ENCODE peak calls at places on chromosomes 6 and 20, in four cellular contexts. E, W, S and B are unnamed samples.

GRCh38 chr6:68235192-68235812 is 399.8 kb upstream of the ADGRB3 start:
- DNase-seq in W (no peak), E (no peak), S (no peak), B (no peak)

GRCh38 chr20:2705931-2706645 is 13.5 kb downstream of the EBF4 start:
- DNase-seq in E (no peak), W (no peak), S (no peak), B (no peak)

GRCh38 chr20:48785256-48785655 is 42.5 kb downstream of the PREX1 start:
- DNase-seq in E (no peak), W (no peak), S (no peak), B (no peak)

GRCh38 chr20:43766395-43766794 is 39.6 kb upstream of the GTSF1L start:
- DNase-seq in S (no peak), E (no peak), W (no peak), B (no peak)

GRCh38 chr6:164151161-164151728 is 736.7 kb downstream of the QKI start:
- DNase-seq in W (no peak), S (no peak), E (no peak), B (no peak)

GRCh38 chr6:142030115-142030619 is 102.6 kb upstream of the GJE1 start:
- DNase-seq in E (no peak), W (no peak), S (no peak), B (no peak)

GRCh38 chr20:36331182-36331581 is 25.0 kb downstream of the DLGAP4 start:
- DNase-seq in S (no peak), E (no peak), W (no peak), B (no peak)

GRCh38 chr6:127404594-127405178 is 54.5 kb downstream of the KIAA0408 start:
- DNase-seq in W (no peak), E (no peak), S (no peak), B (no peak)

GRCh38 chr20:62058941-62059340 is 6.7 kb downstream of the TAF4 start:
- DNase-seq in S (no peak), W (no peak), E (no peak), B (no peak)

GRCh38 chr6:139436521-139437348 is 62.3 kb upstream of the CITED2 start:
- DNase-seq in S (no peak), E (no peak), W (no peak), B (no peak)

GRCh38 chr6:124962617-124963415 is 579 bp downstream of the RNF217 start:
- DNase-seq in E (no peak), S (peak), W (no peak), B (peak)

GRCh38 chr6:4931530-4932505 is 72.0 kb downstream of the RPP40 start:
- DNase-seq in W (peak), E (no peak), S (no peak), B (no peak)

GRCh38 chr6:13508711-13509705 is 21.6 kb upstream of the GFOD1 start:
- DNase-seq in S (no peak), E (no peak), W (no peak), B (no peak)

GRCh38 chr6:45631396-45631795 is 253.7 kb upstream of the SUPT3H start:
- DNase-seq in S (no peak), W (no peak), E (no peak), B (no peak)

GRCh38 chr6:4964675-4965336 is 39.0 kb downstream of the RPP40 start:
- DNase-seq in S (no peak), W (no peak), E (no peak), B (no peak)

GRCh38 chr20:17938889-17939619 is 29.5 kb downstream of the SNX5 start:
- DNase-seq in E (no peak), S (peak), W (peak), B (peak)

GRCh38 chr6:150025201-150025917 is at the start of gene RAET1L:
- DNase-seq in W (no peak), E (no peak), S (no peak), B (no peak)

GRCh38 chr20:63023071-63023835 is 16.5 kb upstream of the BHLHE23 start:
- DNase-seq in S (no peak), E (no peak), W (no peak), B (peak)

GRCh38 chr6:140193269-140193668 is 818.8 kb upstream of the CITED2 start:
- DNase-seq in W (no peak), S (no peak), E (no peak), B (no peak)

GRCh38 chr6:117501722-117502121 is 19.2 kb downstream of the DCBLD1 start:
- DNase-seq in W (peak), E (no peak), S (no peak), B (no peak)

GRCh38 chr6:117504478-117505144 is 22.1 kb downstream of the DCBLD1 start:
- DNase-seq in W (peak), S (no peak), E (no peak), B (no peak)

GRCh38 chr6:117505337-117505736 is 22.9 kb downstream of the DCBLD1 start:
- DNase-seq in S (no peak), E (no peak), W (no peak), B (no peak)

GRCh38 chr6:117502580-117502979 is 20.1 kb downstream of the DCBLD1 start:
- DNase-seq in W (no peak), E (no peak), S (no peak), B (no peak)

GRCh38 chr6:117503211-117503610 is 20.7 kb downstream of the DCBLD1 start:
- DNase-seq in W (no peak), S (no peak), E (no peak), B (no peak)
- TF ChIP-seq CTCF in W (no peak), S (no peak), E (no peak), B (no peak)

GRCh38 chr6:143394351-143394750 is 56.1 kb downstream of the ADAT2 start:
- DNase-seq in E (no peak), W (no peak), S (no peak), B (no peak)
- TF ChIP-seq CTCF in E (no peak), W (no peak), S (no peak), B (no peak)

DNA sequence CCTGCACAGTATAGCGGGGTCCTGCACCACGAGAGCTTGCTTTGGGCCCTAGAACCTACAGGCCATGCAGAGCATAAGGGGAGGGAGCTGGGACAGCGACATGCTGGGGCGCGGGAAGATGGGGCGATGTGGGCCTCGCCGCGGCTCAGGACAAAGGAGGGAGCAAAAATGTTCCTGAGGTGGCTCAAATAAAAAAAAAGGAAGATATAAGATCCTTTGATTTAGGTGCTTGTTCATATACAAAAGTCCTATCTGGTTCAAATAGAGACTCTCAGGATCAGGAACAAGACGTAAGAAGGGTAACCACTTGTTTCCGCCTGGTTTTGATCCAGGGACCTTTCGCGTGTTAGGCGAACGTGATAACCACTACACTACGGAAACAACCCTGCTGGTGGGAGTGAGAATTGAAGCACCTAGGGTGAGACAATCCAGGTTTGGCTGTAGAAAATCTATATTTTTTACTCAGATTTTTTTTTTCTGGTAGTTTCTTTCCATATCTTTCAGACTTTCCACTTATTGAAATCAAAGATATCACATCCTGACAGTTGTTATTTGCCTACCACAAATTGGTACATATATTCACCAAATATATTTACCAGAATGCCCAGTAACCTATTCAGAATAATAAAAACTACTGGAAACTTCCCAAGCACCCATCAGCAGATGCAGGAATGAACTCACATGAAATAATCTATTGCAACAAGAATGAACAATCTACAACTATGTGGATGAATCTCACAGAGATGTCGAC is 177.9 kb upstream of the ZNF184 start:
- DNase-seq in E (no peak), S (peak), W (peak), B (peak)
- TF ChIP-seq CTCF in E (no peak), S (peak), W (peak), B (peak)

DNA sequence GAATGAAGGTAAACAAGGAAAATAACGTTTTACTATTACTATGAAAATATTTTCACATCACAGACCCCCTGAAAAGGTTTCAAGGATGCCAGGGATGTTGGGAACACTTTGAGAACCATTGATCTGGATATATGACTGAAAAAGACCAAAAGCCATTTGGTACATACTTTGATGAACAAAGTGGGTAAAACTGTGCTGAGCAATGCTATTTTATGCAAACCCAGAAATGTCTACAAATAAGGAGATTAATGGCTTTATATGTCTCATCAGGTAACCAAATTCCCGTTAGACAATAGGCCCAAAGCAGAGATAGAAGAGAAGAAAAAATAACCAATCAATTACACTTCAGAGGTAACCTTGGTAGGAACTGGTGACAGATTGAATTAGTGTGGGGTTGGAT is 101.4 kb upstream of the CNKSR3 start:
- DNase-seq in E (no peak), S (no peak), W (no peak), B (no peak)
- TF ChIP-seq CTCF in E (no peak), S (no peak), W (no peak), B (no peak)

DNA sequence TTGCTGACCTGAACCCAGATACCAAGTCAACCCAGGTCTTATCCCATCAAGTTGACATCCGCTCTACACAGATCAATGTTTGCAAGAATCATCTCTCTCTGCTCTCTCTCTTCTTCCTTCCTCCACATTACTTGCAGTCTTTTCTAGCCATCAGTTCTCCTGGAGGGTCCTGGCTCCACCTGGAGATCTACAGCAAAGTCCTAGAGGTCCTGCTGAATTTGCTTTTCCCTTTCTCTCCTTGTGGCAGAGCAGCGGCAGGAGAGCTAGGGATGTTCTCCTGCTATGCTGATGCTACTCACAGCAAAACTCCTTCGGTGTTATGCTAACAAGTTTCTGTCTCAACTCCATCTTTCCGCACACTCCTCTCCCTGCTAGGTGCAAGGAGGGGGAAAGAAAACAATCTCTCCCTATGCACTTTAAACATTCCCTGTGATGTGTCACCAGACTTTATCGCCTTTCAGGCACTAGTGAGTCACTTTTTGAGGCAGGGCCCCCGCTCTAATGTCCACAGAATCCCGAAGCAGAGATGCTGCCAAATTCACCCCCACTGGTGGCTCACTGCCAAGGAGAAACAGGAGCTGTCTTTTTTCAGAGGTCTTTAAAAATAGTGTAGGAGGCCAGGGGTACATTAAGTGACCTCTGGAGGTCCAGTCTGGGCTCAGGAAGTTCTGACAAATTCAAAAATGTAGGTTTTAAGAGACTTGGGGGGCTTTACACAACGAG is 62.6 kb downstream of the FAM50B start:
- DNase-seq in W (peak), E (peak), S (no peak), B (no peak)
- TF ChIP-seq CTCF in W (peak), E (no peak), S (no peak), B (no peak)

DNA sequence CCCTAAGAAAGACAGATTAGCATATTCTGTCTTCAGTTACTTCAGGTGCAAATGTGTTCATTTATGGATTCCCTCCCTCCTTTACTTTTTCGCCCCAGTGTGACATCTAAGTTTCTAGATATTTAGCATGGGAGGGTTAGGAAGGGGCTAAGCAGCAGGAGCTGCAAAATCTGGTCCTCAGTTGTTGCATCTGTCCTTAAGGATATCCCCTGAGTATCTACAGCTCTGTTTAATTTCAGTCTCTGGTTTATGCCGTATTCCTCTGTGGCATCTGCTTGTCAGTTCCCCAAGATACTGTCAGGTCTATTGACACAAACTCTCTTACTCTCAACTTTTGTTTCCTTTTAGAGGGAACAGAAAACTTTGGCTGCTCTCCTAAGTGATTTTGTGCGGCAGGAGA is 754.6 kb upstream of the MAP3K7 start:
- DNase-seq in E (no peak), S (no peak), W (no peak), B (no peak)
- TF ChIP-seq CTCF in E (no peak), S (no peak), W (no peak), B (no peak)